ENCODE peak calls at places on chromosomes 7 and 10, in six cellular contexts. One of them, this sample, is unnamed.

GRCh38 chr7:155291045-155291530 is 6.6 kb upstream of the INSIG1 start:
- DNase-seq in fibroblast of pulmonary artery: peak; percentile 39
- DNase-seq in CD8-positive, alpha-beta T cell: no peak
- DNase-seq in cardiac fibroblast: peak; percentile 71
- DNase-seq in NB4: peak; percentile 77
- DNase-seq in hepatocyte: peak; percentile 75
- DNase-seq in this sample: no peak

GRCh38 chr7:151818674-151819519 is 58.0 kb downstream of the PRKAG2 start:
- DNase-seq in cardiac fibroblast: no peak
- DNase-seq in hepatocyte: peak; percentile 41
- DNase-seq in NB4: no peak
- DNase-seq in CD8-positive, alpha-beta T cell: no peak
- DNase-seq in fibroblast of pulmonary artery: no peak
- DNase-seq in this sample: no peak

GRCh38 chr10:92240289-92241157 is 50.4 kb downstream of the CPEB3 start:
- DNase-seq in hepatocyte: peak; percentile 78
- DNase-seq in CD8-positive, alpha-beta T cell: peak; percentile 21
- DNase-seq in NB4: peak; percentile 93
- DNase-seq in cardiac fibroblast: peak; percentile 77
- DNase-seq in fibroblast of pulmonary artery: peak; percentile 82
- DNase-seq in this sample: peak; percentile 42

GRCh38 chr7:12685550-12685949 is 1.9 kb upstream of the ARL4A start:
- DNase-seq in cardiac fibroblast: peak; percentile 78
- DNase-seq in NB4: peak; percentile 92
- DNase-seq in hepatocyte: peak; percentile 53
- DNase-seq in fibroblast of pulmonary artery: peak; percentile 74
- DNase-seq in CD8-positive, alpha-beta T cell: no peak
- DNase-seq in this sample: no peak

GRCh38 chr10:80407836-80408197 is 534 bp upstream of the PRXL2A start:
- DNase-seq in NB4: no peak
- DNase-seq in CD8-positive, alpha-beta T cell: no peak
- DNase-seq in fibroblast of pulmonary artery: no peak
- DNase-seq in cardiac fibroblast: no peak
- DNase-seq in hepatocyte: peak; percentile 68
- DNase-seq in this sample: no peak

GRCh38 chr7:47449810-47450586 is 131.9 kb downstream of the TNS3 start:
- DNase-seq in NB4: no peak
- DNase-seq in fibroblast of pulmonary artery: no peak
- DNase-seq in CD8-positive, alpha-beta T cell: no peak
- DNase-seq in hepatocyte: no peak
- DNase-seq in cardiac fibroblast: peak; percentile 51
- DNase-seq in this sample: no peak

GRCh38 chr7:40866601-40867000 is 731.8 kb downstream of the SUGCT start:
- DNase-seq in hepatocyte: no peak
- DNase-seq in CD8-positive, alpha-beta T cell: no peak
- DNase-seq in cardiac fibroblast: peak; percentile 39
- DNase-seq in fibroblast of pulmonary artery: peak; percentile 39
- DNase-seq in NB4: no peak
- DNase-seq in this sample: no peak

GRCh38 chr10:128693493-128694132 is 567.4 kb upstream of the MKI67 start:
- DNase-seq in hepatocyte: no peak
- DNase-seq in cardiac fibroblast: no peak
- DNase-seq in NB4: no peak
- DNase-seq in CD8-positive, alpha-beta T cell: no peak
- DNase-seq in fibroblast of pulmonary artery: no peak
- DNase-seq in this sample: no peak

GRCh38 chr7:7522421-7522820 is 13.3 kb downstream of the COL28A1 start:
- DNase-seq in CD8-positive, alpha-beta T cell: no peak
- DNase-seq in hepatocyte: no peak
- DNase-seq in NB4: no peak
- DNase-seq in cardiac fibroblast: peak; percentile 28
- DNase-seq in fibroblast of pulmonary artery: no peak
- DNase-seq in this sample: no peak

GRCh38 chr7:130951303-130951975 is 217.4 kb upstream of the KLF14 start:
- DNase-seq in cardiac fibroblast: no peak
- DNase-seq in CD8-positive, alpha-beta T cell: no peak
- DNase-seq in fibroblast of pulmonary artery: no peak
- DNase-seq in NB4: no peak
- DNase-seq in hepatocyte: no peak
- DNase-seq in this sample: no peak

GRCh38 chr10:101292194-101293006 is 61.6 kb upstream of the BTRC start:
- DNase-seq in CD8-positive, alpha-beta T cell: no peak
- DNase-seq in NB4: no peak
- DNase-seq in cardiac fibroblast: no peak
- DNase-seq in fibroblast of pulmonary artery: no peak
- DNase-seq in hepatocyte: peak; percentile 50
- DNase-seq in this sample: no peak

GRCh38 chr10:58275908-58276307 is 6.9 kb downstream of the CISD1 start:
- DNase-seq in fibroblast of pulmonary artery: peak; percentile 51
- DNase-seq in NB4: no peak
- DNase-seq in CD8-positive, alpha-beta T cell: no peak
- DNase-seq in hepatocyte: peak; percentile 8
- DNase-seq in cardiac fibroblast: peak; percentile 33
- DNase-seq in this sample: peak; percentile 66

GRCh38 chr10:97898429-97898828 is 48.8 kb downstream of the GOLGA7B start:
- DNase-seq in cardiac fibroblast: no peak
- DNase-seq in hepatocyte: peak; percentile 20
- DNase-seq in CD8-positive, alpha-beta T cell: no peak
- DNase-seq in fibroblast of pulmonary artery: peak; percentile 25
- DNase-seq in NB4: no peak
- DNase-seq in this sample: no peak

GRCh38 chr7:67696878-67697277 is 700.2 kb downstream of the TYW1 start:
- DNase-seq in cardiac fibroblast: no peak
- DNase-seq in hepatocyte: no peak
- DNase-seq in CD8-positive, alpha-beta T cell: no peak
- DNase-seq in NB4: no peak
- DNase-seq in fibroblast of pulmonary artery: no peak
- DNase-seq in this sample: no peak

GRCh38 chr7:55546826-55547225 is 25.5 kb downstream of the VOPP1 start:
- DNase-seq in cardiac fibroblast: peak; percentile 87
- DNase-seq in CD8-positive, alpha-beta T cell: no peak
- DNase-seq in fibroblast of pulmonary artery: peak; percentile 82
- DNase-seq in NB4: peak; percentile 84
- DNase-seq in hepatocyte: peak; percentile 31
- DNase-seq in this sample: peak; percentile 46

GRCh38 chr7:26293569-26294308 is 2.1 kb downstream of the SNX10 start:
- DNase-seq in CD8-positive, alpha-beta T cell: peak; percentile 16
- DNase-seq in NB4: peak; percentile 89
- DNase-seq in hepatocyte: no peak
- DNase-seq in fibroblast of pulmonary artery: no peak
- DNase-seq in cardiac fibroblast: no peak
- DNase-seq in this sample: no peak

GRCh38 chr7:18459439-18459838 is 36.1 kb upstream of the HDAC9 start:
- DNase-seq in NB4: no peak
- DNase-seq in hepatocyte: no peak
- DNase-seq in fibroblast of pulmonary artery: no peak
- DNase-seq in cardiac fibroblast: no peak
- DNase-seq in CD8-positive, alpha-beta T cell: no peak
- DNase-seq in this sample: no peak

GRCh38 chr7:117164578-117164977 is 158.3 kb downstream of the WNT2 start:
- DNase-seq in fibroblast of pulmonary artery: peak; percentile 61
- DNase-seq in cardiac fibroblast: peak; percentile 83
- DNase-seq in CD8-positive, alpha-beta T cell: no peak
- DNase-seq in hepatocyte: no peak
- DNase-seq in NB4: no peak
- DNase-seq in this sample: no peak

GRCh38 chr10:32388258-32389027 is 41.5 kb upstream of the EPC1 start:
- DNase-seq in cardiac fibroblast: no peak
- DNase-seq in CD8-positive, alpha-beta T cell: no peak
- DNase-seq in hepatocyte: no peak
- DNase-seq in fibroblast of pulmonary artery: no peak
- DNase-seq in NB4: no peak
- DNase-seq in this sample: no peak

GRCh38 chr10:97390096-97390495 is 11.0 kb downstream of the RRP12 start:
- DNase-seq in cardiac fibroblast: no peak
- DNase-seq in hepatocyte: no peak
- DNase-seq in fibroblast of pulmonary artery: no peak
- DNase-seq in NB4: no peak
- DNase-seq in CD8-positive, alpha-beta T cell: no peak
- DNase-seq in this sample: no peak

GRCh38 chr7:87217983-87218653 is 1.4 kb downstream of the TMEM243 start:
- DNase-seq in hepatocyte: no peak
- DNase-seq in CD8-positive, alpha-beta T cell: no peak
- DNase-seq in NB4: no peak
- DNase-seq in fibroblast of pulmonary artery: no peak
- DNase-seq in cardiac fibroblast: no peak
- DNase-seq in this sample: no peak

GRCh38 chr10:80460399-80461207 is 6.5 kb downstream of the TSPAN14 start:
- DNase-seq in fibroblast of pulmonary artery: peak; percentile 61
- DNase-seq in hepatocyte: peak; percentile 83
- DNase-seq in NB4: peak; percentile 56
- DNase-seq in CD8-positive, alpha-beta T cell: no peak
- DNase-seq in cardiac fibroblast: peak; percentile 39
- DNase-seq in this sample: no peak

GRCh38 chr10:113438660-113439059 is 114.2 kb upstream of the HABP2 start:
- DNase-seq in NB4: peak; percentile 13
- DNase-seq in fibroblast of pulmonary artery: peak; percentile 6
- DNase-seq in CD8-positive, alpha-beta T cell: no peak
- DNase-seq in hepatocyte: no peak
- DNase-seq in cardiac fibroblast: peak; percentile 52
- DNase-seq in this sample: peak; percentile 1

GRCh38 chr7:112192236-112193154 is 13.7 kb downstream of the DOCK4 start:
- DNase-seq in NB4: no peak
- DNase-seq in cardiac fibroblast: peak; percentile 87
- DNase-seq in CD8-positive, alpha-beta T cell: no peak
- DNase-seq in hepatocyte: no peak
- DNase-seq in fibroblast of pulmonary artery: peak; percentile 63
- DNase-seq in this sample: no peak

GRCh38 chr7:29424984-29425309 is 138.7 kb upstream of the PRR15 start:
- DNase-seq in cardiac fibroblast: no peak
- DNase-seq in NB4: no peak
- DNase-seq in CD8-positive, alpha-beta T cell: no peak
- DNase-seq in hepatocyte: peak; percentile 27
- DNase-seq in fibroblast of pulmonary artery: no peak
- DNase-seq in this sample: no peak

GRCh38 chr7:101677421-101678137 is 48.5 kb upstream of the MYL10 start:
- DNase-seq in CD8-positive, alpha-beta T cell: no peak
- DNase-seq in hepatocyte: no peak
- DNase-seq in cardiac fibroblast: peak; percentile 48
- DNase-seq in fibroblast of pulmonary artery: no peak
- DNase-seq in NB4: peak; percentile 70
- DNase-seq in this sample: no peak

GRCh38 chr7:4610768-4611467 is 71.2 kb upstream of the FOXK1 start:
- DNase-seq in hepatocyte: peak; percentile 81
- DNase-seq in cardiac fibroblast: peak; percentile 83
- DNase-seq in fibroblast of pulmonary artery: peak; percentile 82
- DNase-seq in CD8-positive, alpha-beta T cell: peak; percentile 21
- DNase-seq in NB4: peak; percentile 81
- DNase-seq in this sample: peak; percentile 75

GRCh38 chr10:26729395-26729794 is 31.9 kb downstream of the PDSS1 start:
- DNase-seq in CD8-positive, alpha-beta T cell: no peak
- DNase-seq in NB4: no peak
- DNase-seq in cardiac fibroblast: no peak
- DNase-seq in fibroblast of pulmonary artery: no peak
- DNase-seq in hepatocyte: no peak
- DNase-seq in this sample: no peak
- TF ChIP-seq CTCF in CD8-positive, alpha-beta T cell: no peak
- TF ChIP-seq CTCF in NB4: no peak
- TF ChIP-seq CTCF in cardiac fibroblast: no peak
- TF ChIP-seq CTCF in fibroblast of pulmonary artery: no peak
- TF ChIP-seq CTCF in hepatocyte: no peak
- TF ChIP-seq CTCF in this sample: no peak

GRCh38 chr7:149771199-149771636 is 2.2 kb downstream of the ZNF467 start:
- DNase-seq in NB4: no peak
- DNase-seq in CD8-positive, alpha-beta T cell: no peak
- DNase-seq in hepatocyte: peak; percentile 26
- DNase-seq in cardiac fibroblast: no peak
- DNase-seq in fibroblast of pulmonary artery: no peak
- DNase-seq in this sample: no peak

GRCh38 chr7:149769915-149770314 is 3.5 kb downstream of the ZNF467 start:
- DNase-seq in NB4: no peak
- DNase-seq in CD8-positive, alpha-beta T cell: no peak
- DNase-seq in hepatocyte: no peak
- DNase-seq in cardiac fibroblast: no peak
- DNase-seq in fibroblast of pulmonary artery: no peak
- DNase-seq in this sample: no peak

GRCh38 chr7:149771696-149772235 is 1.6 kb downstream of the ZNF467 start:
- DNase-seq in CD8-positive, alpha-beta T cell: peak; percentile 80
- DNase-seq in hepatocyte: peak; percentile 97
- DNase-seq in fibroblast of pulmonary artery: peak; percentile 99
- DNase-seq in cardiac fibroblast: peak; percentile 83
- DNase-seq in NB4: peak; percentile 92
- DNase-seq in this sample: peak; percentile 16

GRCh38 chr7:149772236-149772820 is 1.1 kb downstream of the ZNF467 start:
- DNase-seq in CD8-positive, alpha-beta T cell: no peak
- DNase-seq in NB4: no peak
- DNase-seq in fibroblast of pulmonary artery: no peak
- DNase-seq in cardiac fibroblast: no peak
- DNase-seq in hepatocyte: peak; percentile 51
- DNase-seq in this sample: no peak

DNA sequence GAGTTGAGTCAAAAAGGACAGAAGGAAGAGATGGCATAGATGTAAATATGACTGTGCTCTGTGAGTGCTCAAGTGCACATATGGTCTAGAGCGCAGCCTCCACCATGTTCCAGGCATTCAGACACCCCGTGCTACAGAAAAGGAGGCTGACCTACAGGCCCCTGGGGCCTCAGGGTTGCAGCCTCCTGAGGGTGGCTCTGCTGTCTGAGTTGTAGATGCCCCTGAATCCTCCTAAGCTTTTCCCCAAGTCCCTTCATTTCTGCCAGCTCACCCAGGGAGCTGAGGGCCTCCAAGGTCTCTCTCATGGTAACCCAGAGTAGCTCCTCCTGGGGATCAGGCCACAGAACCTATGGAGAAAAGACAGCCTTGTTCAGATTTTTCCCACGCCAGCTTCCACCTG is 2.7 kb downstream of the ZNF467 start:
- DNase-seq in NB4: no peak
- DNase-seq in hepatocyte: no peak
- DNase-seq in cardiac fibroblast: no peak
- DNase-seq in CD8-positive, alpha-beta T cell: no peak
- DNase-seq in fibroblast of pulmonary artery: no peak
- DNase-seq in this sample: no peak
- H3K4me3 ChIP-seq in NB4: no peak overlapping the region
- H3K4me3 ChIP-seq in hepatocyte: no peak overlapping the region
- H3K4me3 ChIP-seq in cardiac fibroblast: no peak overlapping the region
- H3K4me3 ChIP-seq in CD8-positive, alpha-beta T cell: no peak overlapping the region
- H3K4me3 ChIP-seq in fibroblast of pulmonary artery: no peak overlapping the region
- H3K4me3 ChIP-seq in this sample: no peak overlapping the region

GRCh38 chr10:35640951-35641429 is 1.1 kb downstream of the FZD8 start:
- DNase-seq in NB4: no peak
- DNase-seq in CD8-positive, alpha-beta T cell: no peak
- DNase-seq in cardiac fibroblast: peak; percentile 86
- DNase-seq in hepatocyte: peak; percentile 85
- DNase-seq in fibroblast of pulmonary artery: peak; percentile 89
- DNase-seq in this sample: peak; percentile 67
- TF ChIP-seq CTCF in NB4: no peak
- TF ChIP-seq CTCF in CD8-positive, alpha-beta T cell: no peak
- TF ChIP-seq CTCF in cardiac fibroblast: no peak
- TF ChIP-seq CTCF in hepatocyte: no peak
- TF ChIP-seq CTCF in fibroblast of pulmonary artery: no peak
- TF ChIP-seq CTCF in this sample: no peak

DNA sequence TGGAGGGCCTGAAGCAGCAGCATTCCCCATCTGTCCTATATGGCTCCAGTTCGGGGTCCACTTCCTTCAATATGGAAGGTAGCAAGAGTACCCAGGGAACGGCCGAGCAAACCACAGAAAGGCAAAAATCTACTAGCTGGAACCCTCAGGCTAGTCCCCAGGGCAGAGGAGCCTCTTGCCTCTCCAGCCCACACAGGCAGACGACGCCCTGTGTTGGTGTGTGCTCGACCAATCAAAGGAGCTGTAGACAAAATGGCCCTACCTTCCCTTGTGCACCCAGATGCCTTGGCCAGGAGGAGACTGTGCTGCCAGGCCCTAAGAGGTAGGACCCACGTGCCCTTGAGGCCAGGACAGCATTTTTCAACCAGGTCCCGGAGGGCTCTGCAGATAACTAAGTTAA is 91.5 kb downstream of the FAM53B start:
- DNase-seq in NB4: peak; percentile 55
- DNase-seq in hepatocyte: no peak
- DNase-seq in CD8-positive, alpha-beta T cell: no peak
- DNase-seq in cardiac fibroblast: no peak
- DNase-seq in fibroblast of pulmonary artery: no peak
- DNase-seq in this sample: no peak
- H3K4me3 ChIP-seq in NB4: no peak overlapping the region
- H3K4me3 ChIP-seq in hepatocyte: no peak overlapping the region
- H3K4me3 ChIP-seq in CD8-positive, alpha-beta T cell: no peak overlapping the region
- H3K4me3 ChIP-seq in cardiac fibroblast: no peak overlapping the region
- H3K4me3 ChIP-seq in fibroblast of pulmonary artery: no peak overlapping the region
- H3K4me3 ChIP-seq in this sample: no peak overlapping the region